ENCODE peak calls at places on chromosomes 3 and 15, in four cellular contexts. Z is stomach, V is cardiac fibroblast, I is fibroblast of pulmonary artery. B is an unnamed sample.

GRCh38 chr3:67296039-67296892 is 298.2 kb downstream of the KBTBD8 start:
- DNase-seq in V (no peak), I (no peak), Z (no peak), B (no peak)

GRCh38 chr3:43894176-43895049 is 203.7 kb downstream of the ABHD5 start:
- DNase-seq in I (peak), Z (peak), V (peak), B (no peak)

GRCh38 chr3:71309342-71309741 is 274.2 kb downstream of the FOXP1 start:
- DNase-seq in I (no peak), V (no peak), Z (no peak), B (no peak)

GRCh38 chr3:19946291-19946831 is 536 bp upstream of the RAB5A start:
- DNase-seq in Z (no peak), I (no peak), V (no peak), B (peak)

GRCh38 chr15:27201425-27201824 is 230.4 kb downstream of the GABRG3 start:
- DNase-seq in Z (no peak), V (no peak), I (no peak), B (no peak)

GRCh38 chr3:128076783-128077624 is 24.8 kb downstream of the SEC61A1 start:
- DNase-seq in I (no peak), Z (peak), V (no peak), B (no peak)

GRCh38 chr3:174132421-174133042 is 726.6 kb upstream of the NAALADL2 start:
- DNase-seq in Z (no peak), V (no peak), I (no peak), B (no peak)

GRCh38 chr3:121592856-121593702 is at the start of gene FBXO40:
- DNase-seq in Z (no peak), I (no peak), V (no peak), B (no peak)

GRCh38 chr3:169841171-169841570 is 28.5 kb upstream of the LRRC34 start:
- DNase-seq in I (peak), Z (peak), V (peak), B (no peak)

GRCh38 chr3:15043772-15044171 is 21.3 kb downstream of the MRPS25 start:
- DNase-seq in Z (no peak), V (no peak), I (no peak), B (no peak)

GRCh38 chr3:84110787-84111186 is 848.0 kb upstream of the CADM2 start:
- DNase-seq in I (no peak), Z (no peak), V (no peak), B (no peak)

GRCh38 chr3:136070953-136071949 is 105.7 kb downstream of the PPP2R3A start:
- DNase-seq in V (peak), I (peak), Z (no peak), B (no peak)

GRCh38 chr3:138082085-138082991 is 33.1 kb downstream of the DZIP1L start:
- DNase-seq in V (peak), Z (peak), I (peak), B (no peak)

GRCh38 chr3:128849776-128850542 is 29.5 kb upstream of the ACAD9 start:
- DNase-seq in V (peak), Z (no peak), I (peak), B (no peak)

GRCh38 chr3:53120336-53120735 is 9.9 kb downstream of the RFT1 start:
- DNase-seq in I (no peak), V (no peak), Z (no peak), B (no peak)

GRCh38 chr3:144257381-144257780 is 285.8 kb downstream of the DIPK2A start:
- DNase-seq in V (no peak), I (no peak), Z (no peak), B (no peak)

GRCh38 chr3:49799761-49800160 is at the start of gene CDHR4:
- DNase-seq in V (peak), I (peak), Z (no peak), B (peak)

GRCh38 chr3:58659051-58659675 is 7.4 kb downstream of the FAM3D start:
- DNase-seq in V (peak), I (peak), Z (peak), B (no peak)

GRCh38 chr3:73236867-73237266 is 175.4 kb downstream of the EBLN2 start:
- DNase-seq in I (no peak), V (no peak), Z (no peak), B (no peak)

GRCh38 chr3:67064105-67064504 is 66.0 kb downstream of the KBTBD8 start:
- DNase-seq in Z (no peak), V (peak), I (peak), B (no peak)

GRCh38 chr3:16203671-16204629 is 29.5 kb downstream of the GALNT15 start:
- DNase-seq in I (peak), V (no peak), Z (no peak), B (no peak)

GRCh38 chr3:193014961-193015360 is 97.3 kb upstream of the MB21D2 start:
- DNase-seq in Z (no peak), V (no peak), I (no peak), B (no peak)

GRCh38 chr15:34365836-34366235 is 1.2 kb downstream of the LPCAT4 start:
- DNase-seq in V (no peak), I (no peak), Z (no peak), B (no peak)

GRCh38 chr3:191376742-191377141 is 46.4 kb upstream of the UTS2B start:
- DNase-seq in V (peak), Z (no peak), I (peak), B (peak)

GRCh38 chr15:58724471-58724870 is 25.0 kb downstream of the ADAM10 start:
- DNase-seq in I (peak), Z (no peak), V (peak), B (no peak)

GRCh38 chr3:140360332-140360731 is 317.5 kb upstream of the TRIM42 start:
- DNase-seq in Z (no peak), V (no peak), I (no peak), B (no peak)

GRCh38 chr3:171526869-171527268 is 66.7 kb upstream of the TNIK start:
- DNase-seq in V (peak), Z (no peak), I (peak), B (peak)

GRCh38 chr3:49397470-49397869 is 14.3 kb downstream of the RHOA start:
- DNase-seq in I (peak), Z (no peak), V (peak), B (no peak)

GRCh38 chr3:73043414-73043813 is 18.0 kb upstream of the EBLN2 start:
- DNase-seq in Z (no peak), V (no peak), I (no peak), B (no peak)

GRCh38 chr3:194686816-194687637 is 1.3 kb downstream of the FAM43A start:
- DNase-seq in Z (peak), V (peak), I (peak), B (no peak)

GRCh38 chr3:98359250-98359649 is 5.6 kb downstream of the OR5K4 start:
- DNase-seq in Z (no peak), I (no peak), V (no peak), B (no peak)

GRCh38 chr3:98360681-98361080 is 7.0 kb downstream of the OR5K4 start:
- DNase-seq in V (no peak), I (no peak), Z (no peak), B (no peak)

GRCh38 chr3:98361289-98361688 is 7.6 kb downstream of the OR5K4 start:
- DNase-seq in V (no peak), I (no peak), Z (no peak), B (no peak)

DNA sequence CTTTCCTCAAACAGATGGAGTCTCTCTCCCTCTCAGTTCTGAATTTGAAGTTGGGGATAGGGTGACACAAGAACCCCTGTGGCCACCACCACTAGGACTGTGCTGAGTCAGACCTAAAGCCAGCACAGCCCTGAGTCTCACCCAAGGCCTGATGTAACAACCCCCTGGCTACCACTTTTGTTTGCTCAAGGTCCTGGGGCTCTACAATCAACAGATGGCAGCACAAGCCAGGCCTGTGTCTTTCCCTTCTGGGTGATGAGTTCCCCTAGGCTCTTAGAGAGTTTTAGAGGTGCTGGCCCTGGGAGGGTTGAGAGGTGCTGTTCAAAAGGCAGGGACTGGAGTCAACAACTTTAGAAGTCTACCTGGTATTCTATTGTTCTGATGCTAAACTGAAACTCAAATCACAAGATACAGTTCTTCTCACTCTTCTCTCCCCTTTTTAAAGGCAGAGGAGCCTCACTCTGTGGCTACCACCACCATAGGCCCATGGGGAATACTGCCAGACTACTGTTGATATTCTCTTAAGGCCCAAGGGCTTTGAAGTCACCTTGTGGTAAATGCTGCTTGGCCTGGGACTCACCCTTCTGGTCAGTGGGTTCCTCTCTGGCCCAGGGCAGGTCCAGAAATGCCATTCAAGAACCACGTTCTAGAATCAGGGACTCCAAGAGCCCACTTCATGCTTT is 6.5 kb downstream of the OR5K4 start:
- DNase-seq in Z (no peak), V (peak), I (no peak), B (no peak)
- TF ChIP-seq CTCF in Z (no peak), V (no peak), I (no peak), B (no peak)

GRCh38 chr3:9223683-9224082 is 25.8 kb downstream of the SRGAP3 start:
- DNase-seq in Z (no peak), I (no peak), V (no peak), B (no peak)

GRCh38 chr3:9222956-9223639 is 26.3 kb downstream of the SRGAP3 start:
- DNase-seq in I (no peak), V (peak), Z (no peak), B (no peak)

GRCh38 chr3:9225268-9225667 is 24.2 kb downstream of the SRGAP3 start:
- DNase-seq in V (no peak), I (no peak), Z (no peak), B (no peak)

GRCh38 chr3:9226326-9226725 is 23.1 kb downstream of the SRGAP3 start:
- DNase-seq in I (peak), Z (no peak), V (peak), B (no peak)

DNA sequence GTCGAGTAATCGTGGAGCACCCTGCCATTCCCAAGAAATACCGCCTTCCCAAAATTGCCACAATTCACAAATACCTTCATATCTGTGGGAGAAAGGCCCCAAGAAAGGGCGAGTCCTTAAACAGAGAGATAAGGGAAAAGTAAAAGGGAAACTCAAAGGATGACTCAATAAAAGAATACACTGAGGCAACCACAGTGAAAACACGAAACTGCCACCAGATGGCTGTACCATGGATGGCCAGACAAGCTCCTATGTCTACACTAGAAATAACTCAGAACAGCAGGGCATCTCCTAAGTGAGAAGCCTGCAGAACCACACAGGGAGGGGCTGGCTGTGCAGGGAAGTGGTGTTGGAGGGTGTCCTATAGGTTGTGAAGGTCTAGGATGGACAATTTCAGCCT is 25.0 kb downstream of the SRGAP3 start:
- DNase-seq in V (peak), Z (no peak), I (peak), B (no peak)
- TF ChIP-seq CTCF in V (no peak), Z (no peak), I (no peak), B (no peak)

DNA sequence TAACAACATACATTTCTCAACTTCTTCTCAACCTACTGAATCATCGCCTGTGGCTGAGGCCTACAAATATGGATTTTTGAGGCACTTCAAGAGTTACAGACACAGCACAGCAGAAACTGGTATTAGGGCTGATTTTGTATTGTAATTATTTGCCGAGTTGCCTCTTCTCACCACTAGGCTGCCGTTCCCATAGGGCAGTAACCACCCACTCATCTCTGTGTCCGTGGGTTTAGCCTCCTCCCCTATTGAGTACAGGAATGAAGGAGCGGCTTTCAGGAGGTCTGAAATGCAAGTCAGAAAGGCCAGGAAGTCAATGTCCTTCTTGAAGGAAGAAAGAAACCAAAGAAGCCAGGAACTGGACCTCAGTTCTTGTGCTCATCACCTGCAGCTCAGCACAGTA is 220.8 kb downstream of the MTHFS start:
- DNase-seq in V (no peak), I (no peak), Z (no peak), B (no peak)
- TF ChIP-seq CTCF in V (no peak), I (no peak), Z (no peak), B (no peak)

GRCh38 chr3:108131105-108131794 is 40.4 kb upstream of the CD47 start:
- DNase-seq in Z (no peak), V (peak), I (peak), B (peak)

GRCh38 chr3:108132727-108133373 is 42.0 kb upstream of the CD47 start:
- DNase-seq in I (peak), V (no peak), Z (no peak), B (no peak)

GRCh38 chr3:108130705-108131104 is 39.9 kb upstream of the CD47 start:
- DNase-seq in I (peak), Z (no peak), V (no peak), B (no peak)

GRCh38 chr3:108130247-108130646 is 39.4 kb upstream of the CD47 start:
- DNase-seq in I (no peak), V (no peak), Z (no peak), B (no peak)

GRCh38 chr3:108131795-108132134 is 40.9 kb upstream of the CD47 start:
- DNase-seq in V (no peak), I (no peak), Z (no peak), B (no peak)
- TF ChIP-seq CTCF in V (no peak), I (no peak), Z (no peak), B (no peak)

DNA sequence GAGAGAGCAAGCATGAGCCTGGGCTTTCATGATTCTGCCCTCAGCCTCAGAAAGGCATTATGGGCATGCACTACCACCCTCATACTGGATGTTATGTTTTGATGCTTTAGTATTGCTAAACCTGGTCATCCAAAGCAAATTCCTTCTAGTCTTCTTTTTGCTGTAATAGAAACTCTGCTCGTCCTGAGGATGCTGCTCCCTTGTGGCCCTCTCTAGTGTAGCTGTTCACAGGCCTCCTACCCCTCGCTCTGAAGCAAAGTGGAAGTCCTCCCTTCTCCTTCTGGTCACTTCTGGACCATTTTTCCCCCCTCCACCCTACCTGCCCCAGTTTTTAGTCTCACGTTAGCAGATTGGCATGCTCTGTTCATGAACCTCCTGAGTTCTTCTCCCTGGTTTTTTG is 22.9 kb upstream of the CCNL1 start:
- DNase-seq in V (no peak), I (no peak), Z (no peak), B (no peak)
- TF ChIP-seq CTCF in V (peak), I (no peak), Z (no peak), B (no peak)

GRCh38 chr3:40585381-40586016 is 60.7 kb downstream of the ZNF621 start:
- DNase-seq in V (no peak), I (no peak), Z (no peak), B (no peak)

GRCh38 chr3:40584625-40585189 is 59.9 kb downstream of the ZNF621 start:
- DNase-seq in Z (peak), I (peak), V (peak), B (peak)

GRCh38 chr3:40586866-40587265 is 62.1 kb downstream of the ZNF621 start:
- DNase-seq in V (no peak), Z (no peak), I (no peak), B (no peak)

GRCh38 chr3:40583691-40584090 is 58.9 kb downstream of the ZNF621 start:
- DNase-seq in V (no peak), I (no peak), Z (no peak), B (no peak)

GRCh38 chr3:40588406-40588805 is 63.6 kb downstream of the ZNF621 start:
- DNase-seq in I (no peak), V (no peak), Z (no peak), B (no peak)
- TF ChIP-seq CTCF in I (no peak), V (no peak), Z (no peak), B (no peak)

B was measured in AG09319.